ENCODE peak calls at places on chromosomes 7 and 10, in five cellular contexts. I, O, E, L and D are unnamed samples.

GRCh38 chr7:43244232-43244631 is 131.8 kb downstream of the HECW1 start:
- DNase-seq in I (no peak), O (no peak), E (no peak), L (no peak), D (no peak)

GRCh38 chr10:49679480-49679893 is at the start of gene C10orf53:
- DNase-seq in I (no peak), O (peak; percentile 12), E (no peak), L (peak; percentile 45), D (no peak)

GRCh38 chr7:140327261-140327661 is 71.1 kb downstream of the SLC37A3 start:
- DNase-seq in I (no peak), O (no peak), E (no peak), L (no peak), D (peak; percentile 12)

GRCh38 chr7:158728911-158729645 is 24.5 kb upstream of the NCAPG2 start:
- DNase-seq in I (no peak), O (no peak), E (no peak), L (no peak), D (no peak)

GRCh38 chr10:125782661-125783060 is 7.0 kb upstream of the MMP21 start:
- DNase-seq in I (no peak), O (no peak), E (no peak), L (no peak), D (no peak)

GRCh38 chr7:130959743-130960207 is 225.8 kb upstream of the KLF14 start:
- DNase-seq in I (no peak), O (peak; percentile 82), E (peak; percentile 66), L (no peak), D (no peak)

GRCh38 chr7:19069842-19070241 is 47.6 kb downstream of the TWIST1 start:
- DNase-seq in I (no peak), O (no peak), E (no peak), L (no peak), D (no peak)

GRCh38 chr10:80191589-80192270 is 13.6 kb downstream of the ANXA11 start:
- DNase-seq in I (peak; percentile 44), O (no peak), E (no peak), L (peak; percentile 89), D (no peak)

GRCh38 chr7:12729112-12729511 is 41.7 kb downstream of the ARL4A start:
- DNase-seq in I (peak; percentile 81), O (peak; percentile 42), E (no peak), L (peak; percentile 54), D (no peak)

GRCh38 chr10:121324678-121325213 is 273.5 kb downstream of the FGFR2 start:
- DNase-seq in I (no peak), O (no peak), E (peak; percentile 75), L (no peak), D (no peak)

GRCh38 chr7:36281945-36282727 is 107.5 kb upstream of the ANLN start:
- DNase-seq in I (peak; percentile 32), O (no peak), E (no peak), L (no peak), D (no peak)

GRCh38 chr10:70324341-70324861 is 40.6 kb upstream of the NPFFR1 start:
- DNase-seq in I (no peak), O (no peak), E (no peak), L (no peak), D (no peak)

GRCh38 chr10:49001402-49001801 is 61.8 kb upstream of the LRRC18 start:
- DNase-seq in I (no peak), O (no peak), E (no peak), L (no peak), D (no peak)

GRCh38 chr7:121561717-121562116 is 165.6 kb upstream of the FAM3C start:
- DNase-seq in I (no peak), O (no peak), E (no peak), L (no peak), D (no peak)

GRCh38 chr7:157499121-157499834 is 162.5 kb downstream of the DNAJB6 start:
- DNase-seq in I (no peak), O (no peak), E (no peak), L (no peak), D (peak; percentile 72)

GRCh38 chr7:116906391-116906790 is 44.0 kb downstream of the CAPZA2 start:
- DNase-seq in I (no peak), O (no peak), E (no peak), L (no peak), D (no peak)

GRCh38 chr7:69801729-69802688 is 203.7 kb downstream of the AUTS2 start:
- DNase-seq in I (no peak), O (no peak), E (no peak), L (no peak), D (no peak)

GRCh38 chr10:11178606-11179221 is 161.0 kb downstream of the CELF2 start:
- DNase-seq in I (peak; percentile 70), O (peak; percentile 88), E (no peak), L (no peak), D (peak; percentile 91)

GRCh38 chr10:86876748-86877147 is 80.7 kb downstream of the MMRN2 start:
- DNase-seq in I (no peak), O (no peak), E (no peak), L (no peak), D (no peak)

GRCh38 chr10:119489572-119490326 is 52.8 kb downstream of the RGS10 start:
- DNase-seq in I (peak; percentile 59), O (no peak), E (peak; percentile 32), L (peak; percentile 16), D (peak; percentile 88)

GRCh38 chr10:50851884-50852671 is 33.3 kb downstream of the A1CF start:
- DNase-seq in I (no peak), O (no peak), E (no peak), L (peak; percentile 57), D (no peak)

GRCh38 chr10:62617702-62618451 is 186.6 kb upstream of the ADO start:
- DNase-seq in I (no peak), O (no peak), E (no peak), L (no peak), D (no peak)

GRCh38 chr10:124408357-124408756 is 10.4 kb downstream of the OAT start:
- DNase-seq in I (no peak), O (no peak), E (no peak), L (no peak), D (no peak)

GRCh38 chr10:11758527-11759236 is 16.5 kb downstream of the ECHDC3 start:
- DNase-seq in I (no peak), O (no peak), E (no peak), L (no peak), D (no peak)

GRCh38 chr10:44949127-44949802 is 10.3 kb upstream of the RASSF4 start:
- DNase-seq in I (no peak), O (no peak), E (no peak), L (peak; percentile 4), D (peak; percentile 6)

GRCh38 chr10:120969219-120969645 is 118.1 kb downstream of the WDR11 start:
- DNase-seq in I (no peak), O (peak; percentile 16), E (no peak), L (no peak), D (no peak)

GRCh38 chr10:45353176-45353575 is 20.8 kb upstream of the ALOX5 start:
- DNase-seq in I (no peak), O (no peak), E (no peak), L (no peak), D (no peak)

GRCh38 chr10:3668276-3668960 is 116.6 kb downstream of the KLF6 start:
- DNase-seq in I (no peak), O (peak; percentile 90), E (no peak), L (peak; percentile 63), D (peak; percentile 90)

GRCh38 chr7:115113131-115113530 is 191.2 kb downstream of the MDFIC start:
- DNase-seq in I (no peak), O (no peak), E (no peak), L (no peak), D (no peak)

GRCh38 chr7:5636914-5637313 is 144.5 kb downstream of the RNF216 start:
- DNase-seq in I (peak; percentile 90), O (peak; percentile 90), E (no peak), L (peak; percentile 25), D (peak; percentile 74)

GRCh38 chr7:116802784-116803183 is 59.6 kb upstream of the CAPZA2 start:
- DNase-seq in I (no peak), O (peak; percentile 66), E (peak; percentile 63), L (peak; percentile 53), D (no peak)

GRCh38 chr7:79420464-79420863 is 33.0 kb downstream of the MAGI2 start:
- DNase-seq in I (no peak), O (peak; percentile 95), E (no peak), L (no peak), D (no peak)
- H3K4me3 ChIP-seq in I (no peak overlapping the region), O (no peak overlapping the region), E (no peak overlapping the region), L (no peak overlapping the region), D (no peak overlapping the region)

GRCh38 chr7:38367301-38367700 is 93.9 kb upstream of the TARP start:
- DNase-seq in I (no peak), O (no peak), E (no peak), L (no peak), D (no peak)
- H3K4me1 ChIP-seq in I (no peaks in the 10 kb centered on the region), O (no peaks in the 10 kb centered on the region), E (peaks cover 7% of the 10 kb centered on the region), L (no peaks in the 10 kb centered on the region), D (peaks cover 23% of the 10 kb centered on the region)

DNA sequence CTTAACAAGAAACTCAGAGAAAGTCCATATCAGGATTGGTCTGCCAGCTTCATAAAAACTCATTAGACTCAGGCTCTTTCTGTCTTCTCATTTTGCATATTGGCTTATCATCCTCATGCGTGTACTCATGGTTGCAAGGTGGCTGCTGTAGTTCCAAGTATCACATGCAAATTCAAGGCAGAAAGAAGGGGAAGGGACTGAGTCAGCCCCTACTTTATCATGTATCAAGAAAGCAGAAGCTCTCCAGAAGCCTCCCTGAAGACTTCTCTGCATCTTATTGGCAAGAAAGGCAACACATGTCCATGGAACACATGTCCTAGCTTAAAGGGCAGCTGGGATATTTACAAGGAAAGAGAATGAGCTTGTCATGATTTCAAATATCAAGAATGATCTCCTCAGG is 19.4 kb upstream of the EZH2 start:
- DNase-seq in I (no peak), O (no peak), E (no peak), L (no peak), D (no peak)
- H3K4me3 ChIP-seq in I (no peak overlapping the region), O (no peak overlapping the region), E (no peak overlapping the region), L (no peak overlapping the region), D (no peak overlapping the region)

DNA sequence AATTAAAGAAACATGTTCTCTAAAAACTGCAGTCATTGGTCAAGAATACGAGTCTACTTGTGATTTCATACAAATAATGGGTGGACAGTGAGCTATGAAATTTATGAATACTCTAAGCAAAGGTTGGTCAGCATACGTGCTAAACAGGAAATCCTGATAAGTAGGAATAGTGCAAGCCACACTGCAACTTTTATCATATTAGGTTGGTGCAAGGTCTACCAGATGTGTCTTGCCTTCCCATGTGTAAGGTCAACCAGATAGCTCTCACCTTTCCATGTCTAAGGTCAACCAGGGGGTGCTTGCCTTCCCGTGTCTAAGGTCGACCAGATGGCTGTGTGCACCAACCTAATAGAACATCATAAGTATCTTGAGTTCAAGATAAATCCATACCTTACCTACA is 2.0 kb upstream of the ITGB1 start:
- DNase-seq in I (no peak), O (no peak), E (no peak), L (no peak), D (peak; percentile 61)
- H3K4me1 ChIP-seq in I (peaks cover 5% of the 10 kb centered on the region), O (peaks cover 49% of the 10 kb centered on the region), E (peaks cover 80% of the 10 kb centered on the region), L (peaks cover 47% of the 10 kb centered on the region), D (peaks cover 33% of the 10 kb centered on the region)

GRCh38 chr10:25191162-25191895 is 16.5 kb downstream of the GPR158 start:
- DNase-seq in I (no peak), O (no peak), E (no peak), L (no peak), D (no peak)
- H3K4me3 ChIP-seq in I (no peak overlapping the region), O (no peak overlapping the region), E (no peak overlapping the region), L (no peak overlapping the region), D (no peak overlapping the region)

GRCh38 chr10:72731916-72732419 is 40.0 kb downstream of the MCU start:
- DNase-seq in I (no peak), O (no peak), E (no peak), L (no peak), D (no peak)
- H3K4me1 ChIP-seq in I (no peaks in the 10 kb centered on the region), O (no peaks in the 10 kb centered on the region), E (peaks cover 18% of the 10 kb centered on the region), L (peaks cover 18% of the 10 kb centered on the region), D (peaks cover 9% of the 10 kb centered on the region)